ENCODE peak calls at places on chromosomes 1 and 21, in ten cellular contexts. One of them, this sample, is unnamed.

GRCh38 chr1:195197116-195197515 is 1411.1 kb downstream of the KCNT2 start:
- DNase-seq in NCI-H1694 treated with DMSO at 0.1 percent for 48 hours: no peak
- DNase-seq in HS-5: no peak
- DNase-seq in naive thymus-derived CD4-positive, alpha-beta T cell: no peak
- DNase-seq in stimulated activated CD4-positive, alpha-beta T cell treated with anti-CD3 and anti-CD28 coated beads, Interleukin-4, amount 100 ng/mL, for 4 hours: no peak
- DNase-seq in AG04450: no peak
- DNase-seq in non-pigmented ciliary epithelial cell: no peak
- DNase-seq in hippocampal formation: no peak
- DNase-seq in left ventricle myocardium superior: no peak
- DNase-seq in Caki2: no peak
- DNase-seq in this sample: no peak

GRCh38 chr1:227929746-227930472 is 17.8 kb downstream of the WNT9A start:
- DNase-seq in non-pigmented ciliary epithelial cell: no peak
- DNase-seq in Caki2: no peak
- DNase-seq in naive thymus-derived CD4-positive, alpha-beta T cell: no peak
- DNase-seq in NCI-H1694 treated with DMSO at 0.1 percent for 48 hours: no peak
- DNase-seq in AG04450: no peak
- DNase-seq in HS-5: no peak
- DNase-seq in stimulated activated CD4-positive, alpha-beta T cell treated with anti-CD3 and anti-CD28 coated beads, Interleukin-4, amount 100 ng/mL, for 4 hours: no peak
- DNase-seq in left ventricle myocardium superior: peak
- DNase-seq in hippocampal formation: no peak
- DNase-seq in this sample: no peak

GRCh38 chr21:16993416-16994044 is 519.3 kb upstream of the CXADR start:
- DNase-seq in NCI-H1694 treated with DMSO at 0.1 percent for 48 hours: no peak
- DNase-seq in hippocampal formation: no peak
- DNase-seq in Caki2: no peak
- DNase-seq in stimulated activated CD4-positive, alpha-beta T cell treated with anti-CD3 and anti-CD28 coated beads, Interleukin-4, amount 100 ng/mL, for 4 hours: no peak
- DNase-seq in AG04450: no peak
- DNase-seq in naive thymus-derived CD4-positive, alpha-beta T cell: no peak
- DNase-seq in HS-5: no peak
- DNase-seq in left ventricle myocardium superior: no peak
- DNase-seq in non-pigmented ciliary epithelial cell: no peak
- DNase-seq in this sample: no peak

GRCh38 chr1:165431079-165431478 is 13.8 kb downstream of the RXRG start:
- DNase-seq in left ventricle myocardium superior: no peak
- DNase-seq in AG04450: no peak
- DNase-seq in hippocampal formation: no peak
- DNase-seq in HS-5: no peak
- DNase-seq in naive thymus-derived CD4-positive, alpha-beta T cell: no peak
- DNase-seq in Caki2: no peak
- DNase-seq in non-pigmented ciliary epithelial cell: no peak
- DNase-seq in stimulated activated CD4-positive, alpha-beta T cell treated with anti-CD3 and anti-CD28 coated beads, Interleukin-4, amount 100 ng/mL, for 4 hours: no peak
- DNase-seq in NCI-H1694 treated with DMSO at 0.1 percent for 48 hours: no peak
- DNase-seq in this sample: no peak

GRCh38 chr21:45530423-45531113 is 11.7 kb downstream of the SLC19A1 start:
- DNase-seq in hippocampal formation: no peak
- DNase-seq in non-pigmented ciliary epithelial cell: no peak
- DNase-seq in HS-5: no peak
- DNase-seq in AG04450: no peak
- DNase-seq in Caki2: no peak
- DNase-seq in NCI-H1694 treated with DMSO at 0.1 percent for 48 hours: no peak
- DNase-seq in naive thymus-derived CD4-positive, alpha-beta T cell: no peak
- DNase-seq in left ventricle myocardium superior: peak
- DNase-seq in stimulated activated CD4-positive, alpha-beta T cell treated with anti-CD3 and anti-CD28 coated beads, Interleukin-4, amount 100 ng/mL, for 4 hours: no peak
- DNase-seq in this sample: no peak

GRCh38 chr21:16551101-16551695 is 821.4 kb downstream of the USP25 start:
- DNase-seq in non-pigmented ciliary epithelial cell: no peak
- DNase-seq in naive thymus-derived CD4-positive, alpha-beta T cell: no peak
- DNase-seq in AG04450: no peak
- DNase-seq in left ventricle myocardium superior: no peak
- DNase-seq in stimulated activated CD4-positive, alpha-beta T cell treated with anti-CD3 and anti-CD28 coated beads, Interleukin-4, amount 100 ng/mL, for 4 hours: no peak
- DNase-seq in NCI-H1694 treated with DMSO at 0.1 percent for 48 hours: no peak
- DNase-seq in Caki2: no peak
- DNase-seq in hippocampal formation: no peak
- DNase-seq in HS-5: no peak
- DNase-seq in this sample: no peak

GRCh38 chr1:182670032-182670431 is 14.4 kb downstream of the RGS8 start:
- DNase-seq in AG04450: no peak
- DNase-seq in stimulated activated CD4-positive, alpha-beta T cell treated with anti-CD3 and anti-CD28 coated beads, Interleukin-4, amount 100 ng/mL, for 4 hours: no peak
- DNase-seq in Caki2: no peak
- DNase-seq in NCI-H1694 treated with DMSO at 0.1 percent for 48 hours: no peak
- DNase-seq in left ventricle myocardium superior: no peak
- DNase-seq in hippocampal formation: no peak
- DNase-seq in naive thymus-derived CD4-positive, alpha-beta T cell: no peak
- DNase-seq in HS-5: no peak
- DNase-seq in non-pigmented ciliary epithelial cell: no peak
- DNase-seq in this sample: no peak

GRCh38 chr1:3096360-3096759 is 27.4 kb downstream of the PRDM16 start:
- DNase-seq in left ventricle myocardium superior: no peak
- DNase-seq in stimulated activated CD4-positive, alpha-beta T cell treated with anti-CD3 and anti-CD28 coated beads, Interleukin-4, amount 100 ng/mL, for 4 hours: no peak
- DNase-seq in NCI-H1694 treated with DMSO at 0.1 percent for 48 hours: no peak
- DNase-seq in Caki2: no peak
- DNase-seq in non-pigmented ciliary epithelial cell: no peak
- DNase-seq in hippocampal formation: no peak
- DNase-seq in naive thymus-derived CD4-positive, alpha-beta T cell: no peak
- DNase-seq in AG04450: no peak
- DNase-seq in HS-5: no peak
- DNase-seq in this sample: no peak